ENCODE peak calls at places on chromosomes 2 and 18, in seven cellular contexts. K is neural crest cell, F is astrocyte of the spinal cord, I is mesothelial cell of epicardium, A is cardiac fibroblast, X is thyroid gland, Y is A549. E is an unnamed sample.

GRCh38 chr2:222859786-222860726 is 780 bp upstream of the ACSL3 start:
- DNase-seq in F (peak; percentile 54), I (no peak), Y (peak; percentile 42), A (peak; percentile 89), X (peak; percentile 64), K (no peak), E (no peak)

GRCh38 chr18:13420969-13421686 is 202.6 kb downstream of the LDLRAD4 start:
- DNase-seq in F (no peak), Y (no peak), X (no peak), I (no peak), A (no peak), K (no peak), E (no peak)

GRCh38 chr18:7668392-7668791 is 101.3 kb downstream of the PTPRM start:
- DNase-seq in X (no peak), Y (no peak), F (no peak), A (no peak), I (no peak), K (no peak), E (no peak)

GRCh38 chr2:234178309-234179030 is 128.0 kb downstream of the SPP2 start:
- DNase-seq in I (no peak), X (peak; percentile 7), A (peak; percentile 42), Y (peak; percentile 46), F (peak; percentile 51), K (no peak), E (no peak)

GRCh38 chr2:168212866-168213265 is 34.5 kb downstream of the STK39 start:
- DNase-seq in K (no peak), X (no peak), I (no peak), F (no peak), A (no peak), Y (no peak), E (no peak)

GRCh38 chr18:63586966-63587365 is at the start of gene SERPINB13:
- DNase-seq in K (no peak), Y (no peak), A (no peak), X (no peak), F (no peak), I (no peak), E (no peak)

GRCh38 chr2:1887106-1887505 is 142.8 kb upstream of the PXDN start:
- DNase-seq in K (no peak), A (no peak), X (no peak), Y (no peak), I (no peak), F (no peak), E (no peak)

GRCh38 chr2:177298191-177298590 is 33.7 kb upstream of the NFE2L2 start:
- DNase-seq in X (no peak), I (no peak), Y (no peak), K (no peak), A (no peak), F (no peak), E (no peak)

GRCh38 chr2:43129676-43130547 is 96.5 kb downstream of the ZFP36L2 start:
- DNase-seq in K (no peak), X (peak; percentile 64), F (no peak), I (no peak), A (peak; percentile 56), Y (no peak), E (peak; percentile 62)

GRCh38 chr2:55906993-55907392 is 16.6 kb downstream of the EFEMP1 start:
- DNase-seq in K (no peak), X (no peak), F (no peak), A (no peak), I (no peak), Y (no peak), E (no peak)

GRCh38 chr2:100246163-100247145 is 75.8 kb downstream of the LONRF2 start:
- DNase-seq in F (no peak), A (peak; percentile 12), K (peak; percentile 26), X (no peak), I (no peak), Y (peak; percentile 43), E (peak; percentile 65)

GRCh38 chr2:173300458-173300857 is 54.2 kb upstream of the CDCA7 start:
- DNase-seq in X (no peak), K (no peak), F (no peak), I (no peak), A (no peak), Y (no peak), E (no peak)

GRCh38 chr18:37438417-37439180 is 127.0 kb downstream of the CELF4 start:
- DNase-seq in K (no peak), Y (no peak), I (no peak), F (no peak), X (no peak), A (no peak), E (no peak)

GRCh38 chr18:42563995-42564394 is 551.5 kb downstream of the RIT2 start:
- DNase-seq in X (no peak), A (no peak), K (no peak), Y (no peak), I (no peak), F (no peak), E (no peak)

GRCh38 chr18:49520661-49521145 is 33.7 kb upstream of the C18orf32 start:
- DNase-seq in Y (no peak), F (peak; percentile 24), A (peak; percentile 25), X (no peak), K (no peak), I (no peak), E (no peak)

GRCh38 chr2:240573071-240573515 is 4.8 kb downstream of the RNPEPL1 start:
- DNase-seq in X (no peak), K (no peak), Y (no peak), I (no peak), A (no peak), F (no peak), E (no peak)

GRCh38 chr18:60981651-60982050 is 351.6 kb upstream of the CDH20 start:
- DNase-seq in X (no peak), Y (no peak), K (no peak), I (no peak), A (no peak), F (peak; percentile 41), E (no peak)

GRCh38 chr2:110807520-110807919 is 75.1 kb downstream of the ACOXL start:
- DNase-seq in F (peak; percentile 67), A (peak; percentile 23), X (no peak), I (no peak), Y (no peak), K (no peak), E (no peak)

GRCh38 chr2:179341152-179341866 is 76.7 kb upstream of the SESTD1 start:
- DNase-seq in A (peak; percentile 45), Y (no peak), K (no peak), I (no peak), X (no peak), F (no peak), E (no peak)

GRCh38 chr2:20584637-20585321 is 66.1 kb downstream of the HS1BP3 start:
- DNase-seq in I (peak; percentile 78), Y (peak; percentile 70), F (peak; percentile 97), X (no peak), A (peak; percentile 95), K (no peak), E (no peak)

GRCh38 chr2:22729466-22729865 is 655.5 kb upstream of the KLHL29 start:
- DNase-seq in K (no peak), I (no peak), F (no peak), Y (no peak), X (no peak), A (no peak), E (no peak)

GRCh38 chr18:61860302-61860701 is 32.5 kb downstream of the RNF152 start:
- DNase-seq in I (no peak), Y (no peak), K (no peak), F (no peak), X (no peak), A (no peak), E (no peak)

GRCh38 chr18:70491734-70492348 is 203.0 kb downstream of the SOCS6 start:
- DNase-seq in Y (peak; percentile 28), A (peak; percentile 51), I (peak; percentile 50), K (peak; percentile 64), F (peak; percentile 40), X (peak; percentile 38), E (peak; percentile 44)

GRCh38 chr2:162233197-162233596 is 10.0 kb downstream of the FAP start:
- DNase-seq in F (no peak), K (no peak), I (no peak), A (peak; percentile 85), X (no peak), Y (no peak), E (no peak)

GRCh38 chr2:215968499-215968898 is 44.9 kb downstream of the MREG start:
- DNase-seq in K (no peak), I (no peak), X (no peak), A (no peak), Y (no peak), F (no peak), E (no peak)

GRCh38 chr18:9334351-9335254 is at the start of gene TWSG1:
- DNase-seq in A (peak; percentile 98), F (peak; percentile 97), Y (peak; percentile 65), K (peak; percentile 95), X (peak; percentile 96), I (peak; percentile 95), E (peak; percentile 98)
- TF ChIP-seq CTCF in A (peak; percentile 31), F (peak; percentile 50), Y (peak; percentile 18), K (peak; percentile 59), X (no peak), I (peak; percentile 44), E (peak; percentile 44)

DNA sequence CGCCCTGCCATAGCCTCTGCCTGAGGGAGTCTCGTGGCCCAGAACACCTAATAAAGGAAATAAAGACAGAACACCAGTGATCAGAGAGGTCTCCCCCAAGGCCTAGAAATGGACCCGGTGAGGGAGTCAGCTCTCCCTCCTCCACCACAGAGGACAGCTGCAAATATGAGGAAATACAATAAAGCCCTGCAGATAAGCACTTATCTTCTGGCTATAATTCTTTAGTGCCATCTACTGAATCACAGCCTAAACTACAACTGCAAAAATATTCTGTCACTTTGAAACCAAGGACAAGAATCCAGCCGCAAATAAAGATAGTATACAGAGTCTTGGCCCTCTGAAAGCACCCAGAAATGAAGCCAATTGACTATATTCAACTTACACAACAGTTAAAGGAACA is 42.4 kb upstream of the TACR1 start:
- DNase-seq in X (no peak), Y (no peak), A (peak; percentile 43), K (no peak), I (no peak), F (peak; percentile 7), E (no peak)
- TF ChIP-seq CTCF in X (no peak), Y (no peak), A (peak; percentile 43), K (peak; percentile 44), I (no peak), F (peak; percentile 34), E (no peak)

DNA sequence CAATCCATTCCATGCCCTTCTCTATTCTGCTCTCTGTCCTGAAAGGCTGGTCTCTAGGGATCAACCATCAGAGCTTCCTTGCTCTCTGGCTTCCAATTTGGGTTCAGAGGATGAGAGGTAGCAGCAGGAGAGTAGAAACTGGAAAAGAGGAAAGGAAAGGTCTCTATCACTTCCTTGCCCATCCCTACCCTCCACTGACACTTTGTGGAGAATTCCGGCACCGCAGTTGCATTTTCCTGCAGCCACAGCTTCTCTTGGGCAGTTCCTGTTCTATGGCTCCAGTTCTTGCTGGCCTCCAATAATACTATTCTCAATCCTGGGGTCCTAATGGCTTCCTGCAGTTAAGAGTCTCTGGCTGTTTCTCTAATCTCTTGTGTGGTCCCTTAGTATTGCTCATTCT is 13.3 kb upstream of the IMPACT start:
- DNase-seq in Y (no peak), A (no peak), F (no peak), K (no peak), I (no peak), X (no peak), E (no peak)
- TF ChIP-seq CTCF in Y (no peak), A (peak; percentile 28), F (peak; percentile 34), K (no peak), I (no peak), X (no peak), E (no peak)

DNA sequence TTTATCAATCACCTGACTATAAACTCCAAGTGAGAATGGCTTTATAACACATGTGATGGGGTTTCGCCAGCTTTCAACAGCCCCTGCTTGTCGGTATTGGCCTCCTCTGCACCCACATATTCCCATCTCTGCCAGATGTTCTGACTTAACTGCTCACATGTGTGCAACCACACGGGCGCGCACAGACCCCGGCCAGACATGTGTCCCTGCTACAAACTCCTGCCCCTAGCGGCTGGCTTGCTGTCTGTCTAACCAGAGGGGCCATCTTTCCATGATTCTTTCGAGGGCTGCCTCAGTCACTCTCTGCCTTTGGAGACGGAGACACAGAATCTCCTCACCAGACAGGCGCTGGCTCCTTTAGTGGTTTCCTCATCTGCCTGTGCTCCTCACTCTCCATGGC is 15.3 kb downstream of the STON1 start:
- DNase-seq in X (no peak), I (no peak), A (no peak), K (no peak), F (no peak), Y (no peak), E (no peak)
- TF ChIP-seq CTCF in X (no peak), I (no peak), A (no peak), K (no peak), F (no peak), Y (no peak), E (no peak)

E was measured in B cell.